ENCODE peak calls at places on chromosomes 11 and 22, in five cellular contexts. E is pancreas, C is sigmoid colon, F is GM12865, G is thoracic aorta. W is an unnamed sample.

GRCh38 chr11:4610258-4610935 is 2.4 kb upstream of the TRIM68 start:
- DNase-seq in G (no peak), F (peak; percentile 57), C (no peak), E (no peak), W (no peak)

GRCh38 chr11:127006311-127006710 is 5.7 kb upstream of the KIRREL3 start:
- DNase-seq in G (no peak), C (no peak), E (no peak), F (no peak), W (no peak)

GRCh38 chr22:19620742-19621371 is 93.4 kb upstream of the SEPTIN5 start:
- DNase-seq in E (no peak), C (no peak), G (no peak), F (no peak), W (no peak)

GRCh38 chr11:47946682-47947575 is 33.4 kb upstream of the PTPRJ start:
- DNase-seq in G (peak; percentile 60), E (peak; percentile 68), F (peak; percentile 11), C (peak; percentile 90), W (peak; percentile 86)

GRCh38 chr11:23336961-23337360 is 476.7 kb upstream of the CCDC179 start:
- DNase-seq in F (no peak), G (no peak), C (no peak), E (no peak), W (no peak)

GRCh38 chr11:27209562-27210005 is 153.4 kb downstream of the CCDC34 start:
- DNase-seq in E (no peak), F (peak; percentile 53), C (no peak), G (peak; percentile 31), W (peak; percentile 98)

GRCh38 chr11:2709429-2709828 is 9.6 kb upstream of the KCNQ1OT1 start:
- DNase-seq in F (no peak), C (peak; percentile 80), G (no peak), E (no peak), W (no peak)

GRCh38 chr11:135069884-135070283 is 657.8 kb upstream of the B3GAT1 start:
- DNase-seq in E (no peak), F (no peak), C (no peak), G (no peak), W (no peak)

GRCh38 chr11:73528877-73529530 is 68.9 kb downstream of the FAM168A start:
- DNase-seq in E (no peak), F (no peak), G (no peak), C (no peak), W (no peak)

GRCh38 chr22:43293661-43294392 is 49.3 kb downstream of the SCUBE1 start:
- DNase-seq in C (peak; percentile 97), F (no peak), G (no peak), E (no peak), W (peak; percentile 43)

GRCh38 chr11:93267383-93267782 is 63.2 kb upstream of the DEUP1 start:
- DNase-seq in C (no peak), E (no peak), G (no peak), F (no peak), W (no peak)

GRCh38 chr22:23131931-23132330 is 9.9 kb downstream of the RSPH14 start:
- DNase-seq in G (no peak), C (no peak), F (no peak), E (no peak), W (no peak)

DNA sequence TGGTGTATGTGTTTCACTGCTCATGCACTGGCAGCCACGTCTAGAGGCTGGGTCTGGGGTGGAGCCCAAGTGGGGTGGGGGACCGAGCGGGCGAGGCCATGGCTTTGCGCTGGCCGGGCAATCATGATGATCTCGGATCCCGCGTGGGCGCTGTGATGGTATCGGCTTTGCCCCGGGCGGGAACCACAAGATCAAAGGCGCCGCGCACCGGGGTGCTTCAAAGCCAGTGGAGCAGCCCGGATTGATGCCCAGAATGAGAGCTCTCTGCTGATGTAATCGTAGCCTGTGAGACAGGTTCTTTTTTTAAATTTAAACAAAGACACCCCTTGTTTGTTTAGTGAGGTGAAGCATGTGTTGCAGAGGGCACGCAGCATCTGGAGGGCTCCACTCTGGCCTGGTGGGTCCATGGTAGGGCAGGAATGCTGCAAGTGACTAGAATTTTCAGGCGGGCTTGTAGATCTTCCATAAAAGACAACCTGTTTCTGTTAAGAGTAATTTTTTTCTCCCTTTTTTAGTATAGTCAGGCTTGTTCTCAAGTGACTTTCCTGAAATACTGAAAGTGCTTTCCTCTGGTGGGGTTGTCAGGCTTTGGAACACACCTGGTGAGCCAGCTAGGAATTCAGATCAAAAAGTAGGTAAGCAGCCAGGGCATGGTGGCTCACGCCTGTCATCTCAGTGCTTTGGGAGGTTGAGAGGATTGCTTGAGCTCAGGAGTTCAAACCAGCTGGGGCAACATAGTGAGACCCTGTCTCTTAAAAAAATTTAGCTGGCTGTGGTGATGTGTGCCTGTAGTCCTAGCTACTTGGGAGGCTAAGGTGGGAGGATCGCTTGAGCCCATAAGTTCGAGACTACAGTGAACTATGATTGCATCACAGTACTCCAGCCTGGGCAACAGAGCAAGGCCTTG is 40.7 kb downstream of the ZNRF3 start:
- DNase-seq in F (no peak), E (peak; percentile 84), C (no peak), G (no peak), W (no peak)
- H3K4me3 ChIP-seq in F (no peak overlapping the region), E (peak overlapping the region; percentile 21), C (no peak overlapping the region), G (peak overlapping the region; percentile 68), W (peak overlapping the region; percentile 6)

DNA sequence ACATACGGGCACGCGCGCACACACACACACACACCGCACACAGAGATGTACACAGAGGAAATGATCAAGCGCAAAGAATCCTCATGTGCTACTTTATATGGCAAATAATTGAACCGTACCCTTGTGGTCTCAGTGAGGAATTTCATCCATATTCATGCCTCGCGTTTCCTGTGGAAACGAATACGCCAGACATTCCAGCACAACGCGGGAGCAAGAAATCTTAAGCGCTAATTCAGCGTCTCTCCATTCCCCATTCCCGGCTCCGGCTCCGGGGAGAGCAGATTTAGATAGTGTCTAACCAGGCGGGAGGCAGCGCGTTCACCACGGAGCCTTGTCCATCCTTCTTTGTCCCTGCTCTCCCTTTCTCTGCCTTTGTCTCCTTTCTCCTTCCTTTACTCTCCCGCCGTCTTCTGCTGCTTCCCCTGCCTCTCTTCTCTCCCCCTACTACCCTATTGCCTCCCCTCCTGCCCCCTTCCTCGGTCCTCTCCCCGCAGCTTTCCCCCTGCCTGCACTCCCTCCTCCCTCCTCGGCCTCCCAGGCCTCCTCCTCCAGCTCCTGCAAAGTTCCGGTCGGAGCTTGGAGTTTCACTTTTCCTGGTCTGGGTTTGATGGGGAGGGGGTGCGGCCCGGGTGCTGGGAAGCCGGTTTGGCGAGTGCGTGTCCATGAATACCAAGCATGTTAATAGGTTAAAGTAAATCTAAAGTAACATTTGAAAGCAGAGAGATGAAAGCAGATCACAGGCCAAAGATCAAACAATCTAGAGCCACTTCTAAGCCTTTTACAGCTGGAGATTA is 579.3 kb downstream of the BUD13 start:
- DNase-seq in E (peak; percentile 65), G (no peak), C (peak; percentile 68), F (no peak), W (peak; percentile 13)
- TF ChIP-seq CTCF in E (peak; percentile 15), G (no peak), C (no peak), F (no peak), W (peak; percentile 35)

GRCh38 chr22:39927544-39927943 is 26.7 kb downstream of the GRAP2 start:
- DNase-seq in E (no peak), F (no peak), G (no peak), C (no peak), W (no peak)

GRCh38 chr22:39924286-39924685 is 23.4 kb downstream of the GRAP2 start:
- DNase-seq in G (no peak), E (no peak), F (no peak), C (no peak), W (no peak)

GRCh38 chr22:39923689-39924088 is 22.8 kb downstream of the GRAP2 start:
- DNase-seq in G (no peak), C (no peak), F (no peak), E (no peak), W (no peak)

GRCh38 chr22:39926175-39927152 is 25.6 kb downstream of the GRAP2 start:
- DNase-seq in E (no peak), C (no peak), F (no peak), G (no peak), W (no peak)

DNA sequence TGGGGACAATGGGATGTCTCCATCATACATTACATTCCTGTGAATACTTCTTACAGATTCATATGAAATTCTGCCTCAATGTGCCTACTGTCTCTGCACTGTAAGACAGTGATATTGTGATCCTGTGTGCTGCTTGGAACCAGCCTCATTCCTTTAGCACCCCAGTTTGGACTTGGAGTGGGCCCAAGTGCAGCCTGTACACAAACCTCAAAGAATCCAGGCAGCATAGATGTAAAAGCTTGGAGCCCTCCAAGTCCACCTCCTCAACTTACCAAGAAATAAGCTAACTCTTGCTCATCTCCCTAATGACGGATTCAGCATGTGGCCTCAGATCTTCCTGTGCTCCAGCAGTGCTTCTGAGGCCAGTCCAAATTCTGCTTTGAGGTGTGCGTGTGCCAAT is 24.4 kb downstream of the GRAP2 start:
- DNase-seq in C (no peak), E (no peak), G (no peak), F (no peak), W (no peak)
- H3K4me3 ChIP-seq in C (no peak overlapping the region), E (no peak overlapping the region), G (no peak overlapping the region), F (no peak overlapping the region), W (no peak overlapping the region)

GRCh38 chr11:12746593-12747097 is 72.4 kb downstream of the TEAD1 start:
- DNase-seq in F (peak; percentile 28), G (no peak), C (peak; percentile 77), E (peak; percentile 61), W (peak; percentile 76)
- TF ChIP-seq CTCF in F (no peak), G (no peak), C (no peak), E (no peak), W (peak; percentile 14)

GRCh38 chr11:125166347-125166841 is 1.8 kb downstream of the PKNOX2 start:
- DNase-seq in E (peak; percentile 66), G (no peak), C (peak; percentile 70), F (no peak), W (no peak)
- H3K4me3 ChIP-seq in E (peak overlapping the region; percentile 72), G (peak overlapping the region; percentile 70), C (peak overlapping the region; percentile 48), F (no peak overlapping the region), W (peak overlapping the region; percentile 60)

DNA sequence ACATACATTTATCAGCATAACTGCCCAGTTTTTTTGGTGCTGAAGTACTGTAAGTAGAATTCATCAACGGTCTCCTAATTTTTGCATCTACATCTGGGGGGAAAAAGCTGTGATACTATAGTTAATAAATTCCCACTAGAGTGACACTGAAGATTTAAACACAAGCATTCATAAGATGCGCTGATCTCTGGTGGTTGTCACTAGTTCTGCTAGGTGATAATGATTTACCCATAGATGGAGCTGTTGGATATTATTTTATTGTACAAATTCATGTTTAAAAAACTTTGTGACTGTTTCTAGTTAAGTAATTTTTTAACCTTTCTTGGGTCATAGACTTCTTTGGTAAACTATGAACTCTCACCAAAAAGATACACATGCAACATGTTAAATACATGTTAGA is 106.6 kb downstream of the EMSY start:
- DNase-seq in C (no peak), E (no peak), G (no peak), F (no peak), W (no peak)
- TF ChIP-seq CTCF in C (no peak), E (no peak), G (peak; percentile 29), F (no peak), W (peak; percentile 6)

DNA sequence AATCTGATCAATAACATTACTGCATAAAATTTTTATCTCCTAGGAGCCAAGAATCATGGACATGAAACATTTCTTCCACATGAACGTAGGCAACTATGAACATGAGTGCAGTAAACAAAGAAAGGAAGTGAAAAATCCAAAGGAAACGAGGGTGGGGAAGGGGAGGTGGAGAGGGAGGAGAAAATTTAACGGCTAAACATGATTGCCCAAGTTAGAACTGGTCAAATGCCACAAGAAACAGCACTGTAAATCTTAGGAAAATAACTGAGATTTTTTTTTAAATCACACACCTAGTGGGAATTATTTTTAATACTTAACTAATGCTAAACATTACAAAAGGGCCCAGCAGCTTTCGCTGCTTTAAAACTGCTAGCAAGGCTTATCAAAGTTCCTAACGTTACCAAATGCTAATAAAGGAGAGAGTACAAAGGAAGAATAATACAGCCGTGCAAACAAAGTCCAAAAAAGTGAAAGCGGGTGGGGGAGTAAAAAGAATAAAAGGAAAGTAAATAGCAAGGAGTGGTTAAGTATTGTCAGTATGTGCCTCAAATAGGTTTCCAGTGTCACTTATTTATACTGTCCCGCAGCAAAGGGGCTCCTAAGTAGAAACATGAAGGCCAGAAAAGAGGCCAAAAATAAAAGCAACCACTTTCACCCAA is 13.7 kb downstream of the NARS2 start:
- DNase-seq in C (no peak), G (no peak), F (no peak), E (no peak), W (no peak)
- H3K4me3 ChIP-seq in C (no peak overlapping the region), G (peak overlapping the region; percentile 44), F (no peak overlapping the region), E (no peak overlapping the region), W (no peak overlapping the region)

W was measured in retinal pigment epithelial cell.